ENCODE peak calls at places on chromosomes 12 and 14, in eight cellular contexts. S is GM12878, U is MCF 10A, C is HepG2, L is tibial artery, F is PC-3, W is lower lobe of right lung, P is Panc1. J is an unnamed sample.

GRCh38 chr14:23569443-23570151 is 2.0 kb upstream of the AP1G2 start:
- DNase-seq in S (no peak), U (peak), C (peak), L (no peak), F (peak), W (no peak), P (no peak), J (no peak)

GRCh38 chr14:65790185-65790815 is 377.8 kb downstream of the FUT8 start:
- DNase-seq in S (no peak), U (no peak), C (no peak), L (no peak), F (no peak), W (no peak), P (no peak), J (no peak)

GRCh38 chr14:20247651-20248246 is 8.7 kb downstream of the OR11H4 start:
- DNase-seq in S (no peak), U (peak), C (peak), L (no peak), F (peak), W (no peak), P (no peak), J (no peak)

GRCh38 chr12:111185206-111185888 is 183.5 kb downstream of the PHETA1 start:
- DNase-seq in S (no peak), U (no peak), C (no peak), L (no peak), F (no peak), W (no peak), P (no peak), J (no peak)

GRCh38 chr12:94753071-94753779 is 102.9 kb upstream of the TMCC3 start:
- DNase-seq in S (no peak), U (peak), C (no peak), L (no peak), F (no peak), W (no peak), P (no peak), J (no peak)

GRCh38 chr12:96219700-96220206 is 25.6 kb downstream of the ELK3 start:
- DNase-seq in S (no peak), U (peak), C (peak), L (no peak), F (peak), W (peak), P (no peak), J (no peak)

GRCh38 chr12:62933871-62934798 is 815 bp downstream of the PPM1H start:
- DNase-seq in S (no peak), U (peak), C (no peak), L (peak), F (peak), W (peak), P (no peak), J (peak)

GRCh38 chr14:23568021-23568599 is 519 bp upstream of the AP1G2 start:
- DNase-seq in S (no peak), U (no peak), C (no peak), L (no peak), F (no peak), W (no peak), P (no peak), J (no peak)

GRCh38 chr12:110537605-110538409 is 35.7 kb downstream of the RAD9B start:
- DNase-seq in S (no peak), U (peak), C (no peak), L (peak), F (no peak), W (peak), P (no peak), J (no peak)

GRCh38 chr14:89617471-89618291 is 200.6 kb upstream of the FOXN3 start:
- DNase-seq in S (no peak), U (peak), C (peak), L (no peak), F (peak), W (no peak), P (no peak), J (peak)

GRCh38 chr12:128455849-128456248 is 188.9 kb downstream of the TMEM132C start:
- DNase-seq in S (no peak), U (no peak), C (no peak), L (no peak), F (no peak), W (no peak), P (no peak), J (no peak)

GRCh38 chr12:112122823-112123690 is 2.3 kb upstream of the TRAFD1 start:
- DNase-seq in S (no peak), U (peak), C (peak), L (no peak), F (no peak), W (no peak), P (no peak), J (no peak)

GRCh38 chr14:105448706-105449111 is 25.9 kb upstream of the CRIP2 start:
- DNase-seq in S (no peak), U (peak), C (peak), L (peak), F (peak), W (peak), P (peak), J (peak)

GRCh38 chr12:75642226-75642625 is 130.8 kb upstream of the KRR1 start:
- DNase-seq in S (no peak), U (no peak), C (no peak), L (no peak), F (no peak), W (no peak), P (no peak), J (no peak)

GRCh38 chr12:68773582-68773981 is 27.6 kb downstream of the SLC35E3 start:
- DNase-seq in S (no peak), U (no peak), C (no peak), L (no peak), F (no peak), W (no peak), P (no peak), J (no peak)

GRCh38 chr12:12890815-12891645 is at the start of gene GPRC5A:
- DNase-seq in S (no peak), U (peak), C (peak), L (peak), F (peak), W (peak), P (peak), J (peak)

GRCh38 chr12:2443766-2444165 is 351.0 kb upstream of the FKBP4 start:
- DNase-seq in S (no peak), U (no peak), C (no peak), L (no peak), F (no peak), W (no peak), P (no peak), J (no peak)

GRCh38 chr12:8559676-8560075 is 19.0 kb upstream of the CLEC4E start:
- DNase-seq in S (no peak), U (no peak), C (no peak), L (no peak), F (no peak), W (no peak), P (no peak), J (no peak)

GRCh38 chr14:69087061-69087461 is 65.9 kb downstream of the DCAF5 start:
- DNase-seq in S (no peak), U (peak), C (no peak), L (no peak), F (no peak), W (no peak), P (no peak), J (no peak)

GRCh38 chr14:95222151-95222631 is 64.9 kb upstream of the DICER1 start:
- DNase-seq in S (no peak), U (no peak), C (peak), L (no peak), F (peak), W (no peak), P (no peak), J (no peak)

GRCh38 chr14:103488071-103488470 is 34.6 kb downstream of the CKB start:
- DNase-seq in S (no peak), U (no peak), C (no peak), L (no peak), F (no peak), W (no peak), P (no peak), J (no peak)

GRCh38 chr12:98743362-98743953 is 98.4 kb downstream of the APAF1 start:
- DNase-seq in S (no peak), U (peak), C (peak), L (no peak), F (peak), W (no peak), P (no peak), J (peak)

GRCh38 chr12:92968201-92968813 is 39.2 kb upstream of the EEA1 start:
- DNase-seq in S (no peak), U (no peak), C (no peak), L (no peak), F (peak), W (no peak), P (no peak), J (no peak)

GRCh38 chr12:49622501-49623141 is 740 bp upstream of the PRPF40B start:
- DNase-seq in S (peak), U (no peak), C (no peak), L (no peak), F (no peak), W (no peak), P (no peak), J (no peak)

GRCh38 chr14:76486251-76486743 is 110.4 kb downstream of the ESRRB start:
- DNase-seq in S (no peak), U (no peak), C (no peak), L (no peak), F (no peak), W (no peak), P (no peak), J (no peak)

GRCh38 chr14:80973918-80974317 is 18.5 kb downstream of the TSHR start:
- DNase-seq in S (no peak), U (no peak), C (no peak), L (no peak), F (no peak), W (no peak), P (no peak), J (no peak)

GRCh38 chr14:74161526-74162158 is 76.9 kb downstream of the LIN52 start:
- DNase-seq in S (no peak), U (no peak), C (no peak), L (no peak), F (no peak), W (no peak), P (no peak), J (peak)
- TF ChIP-seq CTCF in S (no peak), U (no peak), C (peak), L (no peak), F (no peak), W (no peak), P (no peak), J (no peak)

DNA sequence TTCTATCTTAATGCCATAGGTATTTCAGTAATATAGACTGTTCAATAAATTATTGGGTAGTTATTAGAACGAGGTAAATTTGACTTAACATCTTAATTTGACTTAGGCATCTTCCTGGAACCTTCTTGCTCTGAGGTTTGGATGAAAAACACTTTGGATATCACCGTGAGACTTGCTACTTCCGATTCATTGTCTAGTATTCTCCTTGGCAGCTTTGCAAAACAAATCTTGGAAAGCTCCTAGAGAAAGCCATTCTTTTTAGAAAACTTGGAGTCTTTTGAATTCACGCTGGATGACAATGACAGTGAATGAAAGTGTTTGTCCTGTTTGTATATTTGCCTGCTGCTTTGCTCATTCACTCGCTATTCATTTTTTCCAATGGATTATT is 222.1 kb upstream of the HMGA2 start:
- DNase-seq in S (no peak), U (no peak), C (no peak), L (no peak), F (no peak), W (no peak), P (no peak), J (no peak)
- TF ChIP-seq CTCF in S (no peak), U (no peak), C (no peak), L (no peak), F (no peak), W (no peak), P (no peak), J (no peak)

GRCh38 chr14:32077081-32078029 is at the start of gene ARHGAP5:
- DNase-seq in S (no peak), U (peak), C (peak), L (peak), F (no peak), W (no peak), P (no peak), J (peak)
- TF ChIP-seq CTCF in S (peak), U (peak), C (peak), L (peak), F (no peak), W (no peak), P (no peak), J (peak)

DNA sequence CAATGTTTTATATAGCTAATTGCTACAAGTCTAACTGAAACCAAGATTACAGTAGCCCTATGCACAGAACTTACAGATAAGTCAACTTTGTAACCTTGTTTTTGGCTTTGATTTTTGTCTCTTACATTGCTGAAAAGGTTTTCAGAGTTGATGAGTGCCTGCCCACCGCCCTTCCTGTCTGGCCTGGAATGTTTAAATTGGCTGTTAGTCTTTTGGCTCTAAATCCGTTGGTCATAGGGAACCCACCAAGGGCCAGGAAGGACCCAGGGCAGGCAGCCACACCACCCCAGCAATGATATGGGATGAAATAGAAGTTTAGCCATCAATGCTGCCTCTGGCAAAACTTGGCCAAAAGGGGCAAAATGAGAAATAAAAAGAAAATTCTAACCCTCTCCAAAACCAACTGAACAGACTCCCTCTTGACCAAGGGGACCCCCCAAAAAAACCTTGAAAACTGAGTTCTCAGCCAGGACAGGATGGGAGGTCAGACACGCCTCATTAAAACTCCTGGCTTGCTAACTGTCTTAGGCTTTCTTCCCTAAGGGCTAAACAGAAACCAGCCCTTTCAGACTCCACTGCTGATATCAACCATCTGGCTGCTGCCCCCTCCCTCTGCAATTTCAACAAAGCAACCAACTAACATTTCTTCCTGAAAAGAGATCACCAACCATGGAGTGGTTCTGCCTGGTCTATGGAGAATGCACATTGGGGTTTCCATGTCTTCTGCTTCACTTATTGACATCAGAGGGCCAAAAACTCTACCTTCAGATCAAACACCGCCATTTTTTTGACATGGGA is 242.1 kb upstream of the NOS1 start:
- DNase-seq in S (no peak), U (no peak), C (no peak), L (no peak), F (no peak), W (no peak), P (no peak), J (no peak)
- TF ChIP-seq CTCF in S (no peak), U (no peak), C (no peak), L (no peak), F (peak), W (no peak), P (peak), J (no peak)

DNA sequence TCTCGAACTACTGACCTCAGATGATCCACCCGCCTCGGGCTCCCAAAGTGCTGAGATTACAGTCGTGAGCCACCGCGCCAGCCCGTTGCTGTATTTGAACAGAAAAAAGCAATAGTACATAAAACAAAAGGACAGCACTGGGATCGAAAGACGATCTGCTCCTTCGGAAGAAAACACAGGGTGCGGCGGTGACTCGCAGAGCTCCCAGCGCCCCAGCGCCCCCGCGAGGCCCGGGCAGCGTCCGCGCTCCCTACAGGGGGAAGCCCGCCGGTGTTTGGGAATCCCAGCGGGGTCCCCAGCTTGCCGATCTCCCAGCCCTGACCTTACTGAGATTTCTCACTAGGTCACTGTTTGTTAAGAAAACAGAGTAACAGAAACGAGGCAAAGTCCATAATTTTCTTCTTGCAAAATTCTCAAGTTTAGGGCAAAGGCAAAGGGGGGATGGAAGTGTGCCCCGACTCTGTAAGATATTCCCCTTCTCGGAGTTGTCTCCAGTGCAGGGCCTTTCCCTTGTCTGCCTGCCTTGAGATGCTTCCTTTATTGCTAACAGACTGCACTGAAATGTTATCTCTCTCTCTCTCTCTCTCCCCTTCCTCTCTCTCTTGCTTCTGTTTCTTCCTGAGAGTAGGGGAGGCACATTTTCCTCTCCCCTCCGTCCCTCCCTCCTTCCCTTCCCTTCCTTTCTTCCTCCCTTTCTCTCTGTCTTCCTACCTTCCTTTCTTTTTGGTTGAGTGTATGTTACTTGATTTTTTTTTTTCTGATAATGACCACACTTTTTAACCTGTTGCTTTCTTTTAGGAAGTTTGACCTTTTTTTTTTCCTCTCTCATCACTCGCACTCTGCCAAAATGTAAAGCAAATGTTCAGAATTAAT is 92.0 kb downstream of the TMEM30B start:
- DNase-seq in S (no peak), U (no peak), C (peak), L (peak), F (peak), W (peak), P (no peak), J (peak)
- TF ChIP-seq CTCF in S (peak), U (no peak), C (peak), L (peak), F (peak), W (peak), P (peak), J (no peak)

GRCh38 chr12:54759751-54760150 is 94.6 kb upstream of the MUCL1 start:
- DNase-seq in S (peak), U (peak), C (peak), L (no peak), F (peak), W (no peak), P (peak), J (peak)
- TF ChIP-seq CTCF in S (peak), U (peak), C (peak), L (no peak), F (peak), W (no peak), P (peak), J (peak)

GRCh38 chr12:28755027-28755426 is 394.1 kb upstream of the FAR2 start:
- DNase-seq in S (no peak), U (no peak), C (no peak), L (no peak), F (no peak), W (no peak), P (no peak), J (no peak)

GRCh38 chr12:28759334-28759733 is 389.7 kb upstream of the FAR2 start:
- DNase-seq in S (no peak), U (peak), C (peak), L (no peak), F (peak), W (no peak), P (no peak), J (no peak)
- TF ChIP-seq CTCF in S (no peak), U (no peak), C (no peak), L (no peak), F (peak), W (no peak), P (no peak), J (no peak)

GRCh38 chr14:29273513-29273912 is 506.9 kb downstream of the FOXG1 start:
- DNase-seq in S (no peak), U (no peak), C (no peak), L (no peak), F (no peak), W (no peak), P (no peak), J (no peak)
- TF ChIP-seq CTCF in S (no peak), U (no peak), C (no peak), L (no peak), F (peak), W (no peak), P (no peak), J (peak)

J was measured in endothelial cell.